ENCODE peak calls at places on chromosomes 3 and 15, in five cellular contexts. B is cardiac fibroblast, K is IMR-90, V is psoas muscle, M is GM20000. D is an unnamed sample.

GRCh38 chr3:18112976-18113766 is 312.0 kb downstream of the SATB1 start:
- DNase-seq in B (no peak), K (no peak), V (no peak), M (no peak), D (no peak)

GRCh38 chr3:184781801-184782200 is 30.2 kb upstream of the VPS8 start:
- DNase-seq in B (no peak), K (no peak), V (no peak), M (no peak), D (peak)

GRCh38 chr15:98727115-98728040 is 79.0 kb downstream of the IGF1R start:
- DNase-seq in B (peak), K (peak), V (peak), M (no peak), D (peak)

GRCh38 chr3:48826451-48826850 is 21.2 kb downstream of the PRKAR2A start:
- DNase-seq in B (peak), K (peak), V (no peak), M (no peak), D (no peak)

GRCh38 chr3:84980456-84980855 is 21.7 kb downstream of the CADM2 start:
- DNase-seq in B (no peak), K (no peak), V (no peak), M (no peak), D (no peak)

GRCh38 chr3:20747736-20748135 is 561.7 kb upstream of the SGO1 start:
- DNase-seq in B (peak), K (no peak), V (no peak), M (no peak), D (no peak)

GRCh38 chr15:70347766-70348558 is 250.2 kb upstream of the TLE3 start:
- DNase-seq in B (no peak), K (no peak), V (no peak), M (no peak), D (no peak)

GRCh38 chr15:65310431-65311137 is 6.1 kb downstream of the RNU5B-1 start:
- DNase-seq in B (peak), K (peak), V (no peak), M (no peak), D (no peak)

GRCh38 chr15:87154771-87155170 is 1075.1 kb downstream of the AGBL1 start:
- DNase-seq in B (peak), K (peak), V (no peak), M (no peak), D (no peak)

GRCh38 chr15:68578175-68578959 is 426 bp upstream of the CORO2B start:
- DNase-seq in B (peak), K (peak), V (peak), M (peak), D (peak)

GRCh38 chr3:143928541-143929255 is 42.9 kb upstream of the DIPK2A start:
- DNase-seq in B (peak), K (no peak), V (no peak), M (no peak), D (no peak)

GRCh38 chr3:134552776-134553175 is 66.9 kb downstream of the CEP63 start:
- DNase-seq in B (no peak), K (peak), V (no peak), M (no peak), D (no peak)

GRCh38 chr15:36585774-36586173 is 6.3 kb downstream of the CDIN1 start:
- DNase-seq in B (no peak), K (no peak), V (no peak), M (no peak), D (no peak)

GRCh38 chr15:31275331-31276262 is 51.0 kb upstream of the KLF13 start:
- DNase-seq in B (no peak), K (no peak), V (no peak), M (no peak), D (no peak)

GRCh38 chr3:149559525-149559924 is 85.0 kb downstream of the TM4SF4 start:
- DNase-seq in B (no peak), K (no peak), V (no peak), M (no peak), D (no peak)

GRCh38 chr3:177930771-177931170 is 605.5 kb upstream of the KCNMB2 start:
- DNase-seq in B (no peak), K (no peak), V (no peak), M (no peak), D (no peak)

GRCh38 chr3:126360046-126360713 is 3.0 kb upstream of the KLF15 start:
- DNase-seq in B (no peak), K (no peak), V (no peak), M (no peak), D (no peak)

GRCh38 chr3:177448987-177449975 is 252.0 kb upstream of the TBL1XR1 start:
- DNase-seq in B (no peak), K (peak), V (no peak), M (peak), D (no peak)

GRCh38 chr3:105731686-105732085 is 137.1 kb downstream of the CBLB start:
- DNase-seq in B (peak), K (peak), V (no peak), M (no peak), D (no peak)

GRCh38 chr3:30043156-30043555 is 563.2 kb upstream of the TGFBR2 start:
- DNase-seq in B (peak), K (no peak), V (no peak), M (no peak), D (no peak)

GRCh38 chr15:77623008-77623877 is 9.5 kb downstream of the LINGO1 start:
- DNase-seq in B (no peak), K (no peak), V (no peak), M (no peak), D (no peak)

GRCh38 chr3:112333386-112334334 is 704 bp downstream of the CD200 start:
- DNase-seq in B (peak), K (no peak), V (no peak), M (no peak), D (no peak)

GRCh38 chr3:170040283-170040907 is 2.6 kb downstream of the GPR160 start:
- DNase-seq in B (no peak), K (no peak), V (no peak), M (no peak), D (no peak)

GRCh38 chr3:197305854-197306253 is 7.4 kb upstream of the DLG1 start:
- DNase-seq in B (no peak), K (peak), V (no peak), M (peak), D (no peak)

GRCh38 chr15:76931397-76932089 is at the start of gene RCN2:
- DNase-seq in B (peak), K (peak), V (peak), M (peak), D (peak)

GRCh38 chr15:31147943-31148621 is 46.6 kb upstream of the TRPM1 start:
- DNase-seq in B (no peak), K (no peak), V (no peak), M (no peak), D (no peak)

GRCh38 chr3:189272500-189273119 is 100.8 kb downstream of the TPRG1 start:
- DNase-seq in B (peak), K (no peak), V (no peak), M (no peak), D (no peak)

GRCh38 chr3:34212175-34212574 is 413.7 kb downstream of the PDCD6IP start:
- DNase-seq in B (peak), K (no peak), V (no peak), M (peak), D (no peak)

GRCh38 chr3:129424185-129424841 is 4.1 kb downstream of the EFCAB12 start:
- DNase-seq in B (peak), K (peak), V (no peak), M (peak), D (no peak)

GRCh38 chr3:115052906-115053305 is 94.2 kb downstream of the ZBTB20 start:
- DNase-seq in B (no peak), K (no peak), V (no peak), M (peak), D (no peak)

GRCh38 chr3:103794656-103795055 is 1359.8 kb downstream of the ZPLD1 start:
- DNase-seq in B (no peak), K (no peak), V (no peak), M (peak), D (no peak)

GRCh38 chr15:65993226-65993625 is 123.9 kb downstream of the RAB11A start:
- DNase-seq in B (no peak), K (no peak), V (no peak), M (no peak), D (peak)

GRCh38 chr3:179806177-179806576 is 153.3 kb downstream of the USP13 start:
- DNase-seq in B (peak), K (peak), V (no peak), M (no peak), D (no peak)

GRCh38 chr3:158167737-158168469 is 58.0 kb downstream of the RSRC1 start:
- DNase-seq in B (peak), K (peak), V (no peak), M (no peak), D (no peak)

GRCh38 chr15:94126999-94127398 is 104.4 kb upstream of the MCTP2 start:
- DNase-seq in B (no peak), K (no peak), V (no peak), M (no peak), D (no peak)

GRCh38 chr15:94135748-94136147 is 95.6 kb upstream of the MCTP2 start:
- DNase-seq in B (no peak), K (no peak), V (no peak), M (no peak), D (no peak)

DNA sequence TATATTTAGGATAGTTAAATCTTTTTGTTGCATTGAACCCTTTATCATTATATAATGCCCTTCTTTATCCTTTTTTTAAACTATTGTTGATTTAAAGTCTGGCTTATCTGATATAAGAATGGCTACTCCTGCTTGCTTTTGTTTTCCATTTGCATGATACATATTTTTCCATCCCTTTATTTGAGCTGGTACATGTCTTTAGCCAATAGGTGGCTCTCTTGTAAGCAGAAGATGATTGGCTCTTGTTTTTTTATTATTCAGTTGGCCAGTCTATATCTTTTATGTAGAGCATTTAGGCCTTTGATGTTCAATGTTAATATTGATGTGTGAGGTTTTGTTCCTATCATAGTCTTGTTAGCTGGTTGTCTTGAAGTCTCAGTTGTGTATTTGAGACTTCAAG is 99.5 kb upstream of the MCTP2 start:
- DNase-seq in B (no peak), K (no peak), V (no peak), M (no peak), D (no peak)
- TF ChIP-seq CTCF in B (no peak), K (no peak), V (no peak), M (no peak), D (no peak)

GRCh38 chr15:80982205-80982604 is 7.4 kb downstream of the MESD start:
- DNase-seq in B (no peak), K (no peak), V (no peak), M (peak), D (no peak)
- TF ChIP-seq CTCF in B (no peak), K (no peak), V (no peak), M (peak), D (no peak)

GRCh38 chr3:122952509-122952908 is 75.1 kb downstream of the SEMA5B start:
- DNase-seq in B (peak), K (no peak), V (no peak), M (peak), D (no peak)
- TF ChIP-seq CTCF in B (no peak), K (no peak), V (no peak), M (no peak), D (no peak)

GRCh38 chr15:57637836-57638235 is 46.1 kb downstream of the MYZAP start:
- DNase-seq in B (no peak), K (no peak), V (no peak), M (no peak), D (no peak)

GRCh38 chr15:57646057-57646456 is 54.4 kb downstream of the MYZAP start:
- DNase-seq in B (no peak), K (no peak), V (no peak), M (no peak), D (no peak)

GRCh38 chr15:57639306-57639705 is 47.6 kb downstream of the MYZAP start:
- DNase-seq in B (no peak), K (no peak), V (no peak), M (no peak), D (no peak)

GRCh38 chr15:57635300-57635944 is 43.7 kb downstream of the MYZAP start:
- DNase-seq in B (no peak), K (no peak), V (no peak), M (no peak), D (no peak)

DNA sequence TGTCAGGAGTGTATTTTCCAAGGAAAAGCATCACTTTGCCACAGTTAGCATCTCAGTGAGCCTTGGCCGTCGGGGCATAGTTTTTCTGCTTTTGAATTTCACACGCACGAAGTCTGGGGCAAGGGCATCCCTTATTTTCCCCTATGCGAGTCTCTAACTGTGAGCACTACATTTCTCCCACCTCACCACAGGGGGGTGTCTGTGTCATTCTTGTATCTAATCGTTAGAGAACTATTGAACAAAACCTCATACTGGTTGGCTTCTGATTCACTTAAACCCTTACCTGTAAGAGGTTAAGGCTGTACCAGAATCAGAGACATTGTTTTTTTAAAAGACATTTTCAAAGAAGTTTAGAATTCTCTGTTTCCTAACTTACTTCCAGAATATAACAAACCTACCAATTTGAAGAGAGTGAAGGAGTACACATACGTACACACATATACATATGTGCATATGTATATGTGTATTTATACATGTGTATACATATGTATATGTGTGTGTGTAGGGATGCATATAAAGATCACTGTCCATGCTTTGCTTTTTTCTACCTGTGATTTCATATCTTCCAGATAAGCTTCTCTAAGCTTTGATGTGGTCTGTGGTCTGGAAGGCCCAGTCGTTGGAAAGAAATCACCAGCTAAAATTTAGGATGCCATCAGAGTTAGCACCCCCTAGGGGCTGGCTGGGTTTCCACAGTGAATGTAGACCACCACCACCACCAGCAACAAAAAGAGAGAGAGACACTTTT is 49.4 kb downstream of the MYZAP start:
- DNase-seq in B (peak), K (peak), V (no peak), M (peak), D (peak)
- TF ChIP-seq CTCF in B (peak), K (peak), V (peak), M (peak), D (peak)

GRCh38 chr15:72118400-72118978 is at the start of gene SENP8:
- DNase-seq in B (no peak), K (no peak), V (no peak), M (peak), D (peak)

GRCh38 chr15:72116680-72117447 is 1.1 kb downstream of the MYO9A start:
- DNase-seq in B (peak), K (peak), V (peak), M (no peak), D (no peak)

GRCh38 chr15:72113347-72114031 is 4.5 kb downstream of the MYO9A start:
- DNase-seq in B (no peak), K (peak), V (no peak), M (no peak), D (no peak)

GRCh38 chr15:72117448-72117697 is 577 bp downstream of the MYO9A start:
- DNase-seq in B (peak), K (peak), V (peak), M (peak), D (peak)

DNA sequence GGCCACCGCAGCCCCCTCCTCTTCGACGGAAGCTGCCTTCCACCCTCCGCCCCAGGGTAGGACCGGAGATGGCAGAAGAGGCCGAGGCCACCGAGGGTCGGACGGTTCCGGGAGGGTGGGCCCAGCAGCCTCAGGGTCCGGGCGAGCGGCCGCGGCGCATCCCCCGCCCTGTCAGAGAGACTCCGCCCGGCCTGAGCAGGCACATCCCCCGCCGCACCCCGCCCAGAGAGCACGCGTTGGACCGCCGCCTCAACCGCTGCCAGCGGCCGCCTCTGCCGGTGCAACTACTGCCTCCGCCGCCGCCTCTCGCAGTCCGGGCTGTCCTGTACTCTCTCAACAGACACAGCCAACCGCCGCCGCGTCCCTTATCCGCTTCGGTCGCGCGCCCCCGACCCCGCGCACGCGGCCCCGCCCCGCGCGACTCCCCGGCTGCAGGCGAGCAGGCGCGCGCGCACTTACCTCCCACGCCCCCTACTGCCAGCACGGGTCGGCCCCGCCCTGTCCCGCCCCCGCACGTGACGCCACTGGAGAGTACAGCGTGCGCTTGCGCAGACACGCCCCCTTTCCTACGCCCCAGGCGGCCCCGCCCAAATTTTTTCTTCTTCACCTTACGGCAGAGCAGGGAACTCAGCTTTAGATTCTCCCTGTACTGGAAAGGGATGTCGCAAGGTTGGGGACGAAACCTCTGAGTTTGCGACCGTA is at the start of gene MYO9A:
- DNase-seq in B (peak), K (peak), V (peak), M (peak), D (peak)
- TF ChIP-seq CTCF in B (no peak), K (no peak), V (peak), M (no peak), D (no peak)

GRCh38 chr3:13288732-13289718 is 131.1 kb downstream of the NUP210 start:
- DNase-seq in B (no peak), K (peak), V (no peak), M (no peak), D (no peak)
- TF ChIP-seq CTCF in B (no peak), K (no peak), V (no peak), M (no peak), D (no peak)

DNA sequence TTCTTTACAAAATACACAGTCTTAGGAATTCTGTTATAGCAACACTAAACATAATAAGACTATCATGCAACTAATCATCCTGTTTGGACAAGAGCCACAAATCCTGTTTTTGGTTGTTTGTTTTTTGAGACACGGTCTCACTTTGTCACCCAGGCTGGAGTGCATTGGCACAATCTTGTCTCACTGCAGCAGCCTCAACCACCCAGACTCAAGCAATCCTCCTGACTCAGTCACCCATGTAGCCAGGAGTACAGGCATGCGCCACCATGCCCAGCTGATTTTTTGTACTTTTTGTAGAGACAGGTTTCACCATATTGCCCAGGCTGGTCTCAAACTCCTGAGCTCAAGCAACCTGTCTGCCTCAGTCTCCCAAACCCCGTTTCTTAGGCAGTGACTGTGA is 28.3 kb downstream of the NEDD4 start:
- DNase-seq in B (no peak), K (no peak), V (no peak), M (no peak), D (no peak)
- TF ChIP-seq CTCF in B (no peak), K (no peak), V (no peak), M (no peak), D (no peak)

GRCh38 chr3:167031364-167032049 is 348.6 kb downstream of the ZBBX start:
- DNase-seq in B (no peak), K (no peak), V (no peak), M (no peak), D (no peak)

GRCh38 chr3:167030059-167030458 is 350.0 kb downstream of the ZBBX start:
- DNase-seq in B (no peak), K (no peak), V (no peak), M (no peak), D (no peak)

GRCh38 chr3:167033866-167034265 is 346.2 kb downstream of the ZBBX start:
- DNase-seq in B (no peak), K (no peak), V (no peak), M (no peak), D (no peak)

DNA sequence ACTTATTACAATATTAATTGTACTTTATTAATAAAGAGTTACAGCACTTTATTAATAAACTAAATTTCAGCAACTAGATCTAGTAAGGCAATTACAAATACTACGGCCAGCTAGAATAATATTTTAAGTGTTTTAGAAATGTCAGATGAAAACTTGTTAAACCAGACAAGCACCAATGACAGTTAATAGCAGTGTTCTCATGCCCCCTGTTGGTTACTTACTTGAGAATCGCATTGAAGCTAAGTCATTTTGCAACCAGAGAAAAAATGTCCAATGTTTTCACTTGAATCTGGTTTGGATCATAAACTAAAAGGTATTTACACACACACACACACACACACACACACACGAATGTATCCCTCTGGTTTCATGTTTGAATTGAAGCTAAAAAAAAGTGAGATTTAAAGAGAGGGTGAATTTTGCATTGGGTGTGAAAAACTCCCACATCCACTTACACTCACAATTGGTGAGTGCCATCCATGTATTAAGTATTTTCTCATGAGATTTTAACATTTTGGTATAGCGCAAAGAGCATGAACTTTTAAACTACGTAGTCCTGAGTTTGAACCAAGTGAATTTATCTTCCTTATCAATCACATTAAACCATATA is 347.7 kb downstream of the ZBBX start:
- DNase-seq in B (peak), K (peak), V (no peak), M (peak), D (peak)
- TF ChIP-seq CTCF in B (peak), K (peak), V (no peak), M (no peak), D (peak)